ENCODE peak calls at places on chromosomes 6 and 20, in five cellular contexts. J is mesothelial cell of epicardium; Z is activated CD4-positive, alpha-beta T cell treated with anti-CD3 and anti-CD28 coated beads for 1 hour; O is cardiac septum; H is stromal cell of bone marrow. C is an unnamed sample.

GRCh38 chr20:34475979-34476736 is 40.1 kb upstream of the DYNLRB1 start:
- DNase-seq in J (no peak), Z (no peak), O (peak; percentile 78), H (peak; percentile 16), C (peak; percentile 62)

GRCh38 chr20:1803216-1804128 is 91.7 kb upstream of the SIRPA start:
- DNase-seq in J (peak; percentile 57), Z (no peak), O (peak; percentile 90), H (no peak), C (peak; percentile 64)

GRCh38 chr6:33628401-33628964 is 7.4 kb downstream of the ITPR3 start:
- DNase-seq in J (no peak), Z (no peak), O (no peak), H (no peak), C (no peak)

GRCh38 chr6:143005816-143006215 is 54.9 kb upstream of the AIG1 start:
- DNase-seq in J (no peak), Z (no peak), O (no peak), H (no peak), C (peak; percentile 60)

GRCh38 chr6:11911535-11911934 is 100.6 kb upstream of the HIVEP1 start:
- DNase-seq in J (no peak), Z (no peak), O (no peak), H (no peak), C (peak; percentile 90)

GRCh38 chr6:113654396-113654795 is 202.7 kb upstream of the MARCKS start:
- DNase-seq in J (no peak), Z (no peak), O (peak; percentile 79), H (peak; percentile 53), C (peak; percentile 71)

GRCh38 chr20:12072221-12072944 is 154.7 kb downstream of the BTBD3 start:
- DNase-seq in J (no peak), Z (no peak), O (no peak), H (no peak), C (no peak)

GRCh38 chr20:20887593-20888272 is 175.3 kb upstream of the RALGAPA2 start:
- DNase-seq in J (no peak), Z (no peak), O (no peak), H (no peak), C (no peak)

GRCh38 chr6:33827546-33828451 is 24.0 kb upstream of the MLN start:
- DNase-seq in J (no peak), Z (no peak), O (no peak), H (no peak), C (peak; percentile 74)

GRCh38 chr6:170374571-170375444 is 68.2 kb downstream of the FAM120B start:
- DNase-seq in J (no peak), Z (no peak), O (no peak), H (no peak), C (no peak)

GRCh38 chr6:166619912-166620311 is 7.1 kb downstream of the RPS6KA2 start:
- DNase-seq in J (no peak), Z (no peak), O (no peak), H (peak; percentile 92), C (peak; percentile 98)

GRCh38 chr20:33490023-33490933 is at the start of gene CBFA2T2:
- DNase-seq in J (peak; percentile 79), Z (no peak), O (no peak), H (peak; percentile 38), C (no peak)

GRCh38 chr20:37195018-37195417 is 15.7 kb upstream of the MROH8 start:
- DNase-seq in J (no peak), Z (no peak), O (no peak), H (no peak), C (no peak)

GRCh38 chr6:111484655-111484974 is 1.6 kb upstream of the REV3L start:
- DNase-seq in J (no peak), Z (no peak), O (no peak), H (no peak), C (no peak)

GRCh38 chr20:24472426-24472825 is 3.0 kb downstream of the SYNDIG1 start:
- DNase-seq in J (no peak), Z (no peak), O (peak; percentile 27), H (no peak), C (no peak)